ENCODE peak calls at places on chromosomes 16 and 17, in six cellular contexts. A is Peyer's patch, V is HCT116, P is IMR-90, Y is tibial nerve, K is right lobe of liver. C is an unnamed sample.

GRCh38 chr17:73571524-73572130 is 72.6 kb downstream of the SDK2 start:
- DNase-seq in A (no peak), V (no peak), P (no peak), Y (no peak), K (no peak), C (no peak)

GRCh38 chr16:46573834-46574159 is 47.4 kb downstream of the SHCBP1 start:
- DNase-seq in A (no peak), V (no peak), P (no peak), Y (no peak), K (no peak), C (no peak)

GRCh38 chr17:27978689-27979175 is 63.7 kb upstream of the NLK start:
- DNase-seq in A (no peak), V (no peak), P (peak), Y (no peak), K (no peak), C (no peak)

GRCh38 chr16:74727903-74728302 is 27.2 kb upstream of the MLKL start:
- DNase-seq in A (no peak), V (no peak), P (no peak), Y (no peak), K (no peak), C (no peak)

GRCh38 chr17:74340470-74341023 is 14.5 kb downstream of the KIF19 start:
- DNase-seq in A (no peak), V (no peak), P (no peak), Y (no peak), K (no peak), C (no peak)

GRCh38 chr16:8611886-8612595 is 9.5 kb upstream of the METTL22 start:
- DNase-seq in A (no peak), V (no peak), P (peak), Y (no peak), K (no peak), C (no peak)

GRCh38 chr17:34382586-34383224 is 19.7 kb upstream of the CCL1 start:
- DNase-seq in A (no peak), V (no peak), P (no peak), Y (no peak), K (no peak), C (no peak)

GRCh38 chr16:15593235-15593634 is 49.7 kb downstream of the MARF1 start:
- DNase-seq in A (no peak), V (no peak), P (no peak), Y (no peak), K (no peak), C (no peak)

GRCh38 chr17:57084361-57084801 is 665 bp upstream of the AKAP1 start:
- DNase-seq in A (no peak), V (no peak), P (peak), Y (no peak), K (no peak), C (no peak)

GRCh38 chr17:7025240-7025639 is 2.4 kb downstream of the BCL6B start:
- DNase-seq in A (no peak), V (no peak), P (no peak), Y (no peak), K (no peak), C (no peak)

GRCh38 chr17:7029096-7029495 is 6.2 kb downstream of the BCL6B start:
- DNase-seq in A (no peak), V (no peak), P (no peak), Y (no peak), K (no peak), C (no peak)

GRCh38 chr17:7026471-7027115 is 3.7 kb downstream of the BCL6B start:
- DNase-seq in A (no peak), V (no peak), P (no peak), Y (no peak), K (no peak), C (no peak)

GRCh38 chr17:7029659-7030058 is 6.2 kb upstream of the SLC16A13 start:
- DNase-seq in A (no peak), V (no peak), P (no peak), Y (no peak), K (no peak), C (no peak)

DNA sequence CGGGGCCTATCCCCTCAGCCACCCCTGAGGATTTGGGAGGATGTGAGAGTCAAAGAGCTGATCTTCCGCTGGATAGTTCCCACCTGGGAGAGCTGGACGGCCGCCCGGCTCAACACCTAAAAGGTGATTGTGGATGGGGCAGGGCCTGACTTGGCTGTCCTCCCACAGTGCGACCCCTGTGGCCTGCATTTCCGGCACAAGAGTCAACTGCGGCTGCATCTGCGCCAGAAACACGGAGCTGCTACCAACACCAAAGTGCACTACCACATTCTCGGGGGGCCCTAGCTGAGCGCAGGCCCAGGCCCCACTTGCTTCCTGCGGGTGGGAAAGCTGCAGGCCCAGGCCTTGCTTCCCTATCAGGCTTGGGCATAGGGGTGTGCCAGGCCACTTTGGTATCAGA is 4.5 kb downstream of the BCL6B start:
- DNase-seq in A (no peak), V (no peak), P (no peak), Y (no peak), K (no peak), C (no peak)
- TF ChIP-seq POLR2A in A (no peak), V (no peak), P (no peak), Y (no peak), K (no peak), C (no peak)

DNA sequence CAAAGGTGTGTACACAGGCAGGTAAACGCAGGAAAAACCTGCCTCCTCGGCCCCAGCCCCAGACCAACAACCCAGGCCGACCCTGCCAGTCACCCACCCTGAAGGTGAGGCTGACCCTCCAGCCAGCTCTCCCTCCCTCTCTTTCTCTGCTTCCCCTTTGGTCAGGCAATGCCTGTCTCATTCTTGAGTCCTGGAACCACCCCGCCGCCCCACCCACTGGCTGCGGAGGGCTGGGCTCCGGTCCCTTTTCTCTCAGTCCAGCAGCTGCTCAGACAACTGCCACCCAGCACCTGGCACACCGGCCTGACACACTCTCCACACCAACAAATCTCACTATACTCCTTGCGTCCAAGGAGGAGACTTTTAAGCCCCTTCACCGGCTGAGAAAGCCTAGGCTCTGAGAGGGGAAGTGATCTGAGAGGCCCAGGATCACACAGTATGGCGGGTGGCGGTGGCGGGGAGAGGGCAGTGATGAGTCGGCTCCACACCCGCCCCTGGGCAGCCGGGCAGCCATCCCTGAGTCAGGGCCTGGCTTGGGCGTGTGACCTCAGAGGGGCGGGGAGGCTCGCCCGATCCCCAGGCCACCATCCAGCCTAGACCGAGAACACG is 687 bp downstream of the FLII start:
- DNase-seq in A (peak), V (no peak), P (peak), Y (peak), K (peak), C (peak)
- TF ChIP-seq POLR2A in A (peak), V (no peak), P (no peak), Y (no peak), K (no peak), C (peak)

DNA sequence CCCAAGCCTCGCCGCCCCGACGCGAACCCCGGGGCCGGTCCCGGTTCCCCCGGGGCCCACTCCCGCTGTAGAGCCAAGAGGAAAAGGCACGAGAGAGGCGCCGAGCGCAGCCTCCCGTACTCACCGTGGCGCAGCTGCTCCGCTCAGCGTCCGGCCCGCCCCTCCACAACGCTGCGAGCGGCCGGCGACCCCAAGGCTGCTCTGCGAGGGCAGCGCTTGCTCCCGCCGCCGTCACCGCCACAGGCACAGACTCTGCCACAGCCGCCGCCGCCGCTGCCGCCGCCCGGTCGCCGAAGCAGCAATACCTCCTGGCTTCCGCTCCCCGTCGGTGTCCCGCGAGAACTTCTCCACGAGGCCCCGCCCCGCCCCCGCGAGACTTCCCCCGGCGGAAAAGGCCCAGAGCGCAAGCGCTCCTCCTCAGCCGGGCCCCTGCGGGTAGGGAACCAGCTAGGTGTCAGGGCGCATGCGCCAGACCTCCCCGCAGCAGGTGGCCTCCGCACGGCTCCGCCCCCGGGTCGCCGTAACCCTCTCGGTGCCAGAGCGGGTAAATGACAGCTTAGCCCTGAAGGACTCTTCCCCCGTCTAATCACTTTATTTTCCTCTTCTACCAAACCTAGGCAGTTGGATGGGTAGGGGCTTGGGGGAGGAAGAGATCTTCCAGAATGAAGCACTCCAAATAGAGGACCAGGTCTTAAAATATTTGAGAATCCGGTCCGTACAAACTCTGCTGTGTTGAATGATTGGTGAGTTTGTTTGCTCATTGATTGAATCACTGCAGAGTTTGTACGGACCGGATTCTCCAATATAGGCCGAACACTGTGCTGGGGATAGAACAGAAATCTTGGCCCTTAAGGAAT is at the start of gene GRB2:
- DNase-seq in A (peak), V (peak), P (peak), Y (peak), K (peak), C (peak)
- TF ChIP-seq POLR2A in A (peak), V (peak), P (peak), Y (peak), K (peak), C (peak)

GRCh38 chr17:29376667-29377268 is 13.4 kb upstream of the TAOK1 start:
- DNase-seq in A (no peak), V (no peak), P (peak), Y (no peak), K (no peak), C (peak)

GRCh38 chr17:29384901-29385300 is 5.3 kb upstream of the TAOK1 start:
- DNase-seq in A (no peak), V (no peak), P (no peak), Y (no peak), K (no peak), C (peak)

GRCh38 chr17:29383687-29384086 is 6.5 kb upstream of the TAOK1 start:
- DNase-seq in A (no peak), V (no peak), P (peak), Y (no peak), K (no peak), C (peak)

GRCh38 chr17:29378495-29378894 is 11.7 kb upstream of the TAOK1 start:
- DNase-seq in A (no peak), V (no peak), P (no peak), Y (no peak), K (no peak), C (no peak)

GRCh38 chr17:29379084-29379811 is 10.9 kb upstream of the TAOK1 start:
- DNase-seq in A (no peak), V (no peak), P (no peak), Y (no peak), K (no peak), C (no peak)
- TF ChIP-seq POLR2A in A (no peak), V (no peak), P (no peak), Y (no peak), K (no peak), C (no peak)

DNA sequence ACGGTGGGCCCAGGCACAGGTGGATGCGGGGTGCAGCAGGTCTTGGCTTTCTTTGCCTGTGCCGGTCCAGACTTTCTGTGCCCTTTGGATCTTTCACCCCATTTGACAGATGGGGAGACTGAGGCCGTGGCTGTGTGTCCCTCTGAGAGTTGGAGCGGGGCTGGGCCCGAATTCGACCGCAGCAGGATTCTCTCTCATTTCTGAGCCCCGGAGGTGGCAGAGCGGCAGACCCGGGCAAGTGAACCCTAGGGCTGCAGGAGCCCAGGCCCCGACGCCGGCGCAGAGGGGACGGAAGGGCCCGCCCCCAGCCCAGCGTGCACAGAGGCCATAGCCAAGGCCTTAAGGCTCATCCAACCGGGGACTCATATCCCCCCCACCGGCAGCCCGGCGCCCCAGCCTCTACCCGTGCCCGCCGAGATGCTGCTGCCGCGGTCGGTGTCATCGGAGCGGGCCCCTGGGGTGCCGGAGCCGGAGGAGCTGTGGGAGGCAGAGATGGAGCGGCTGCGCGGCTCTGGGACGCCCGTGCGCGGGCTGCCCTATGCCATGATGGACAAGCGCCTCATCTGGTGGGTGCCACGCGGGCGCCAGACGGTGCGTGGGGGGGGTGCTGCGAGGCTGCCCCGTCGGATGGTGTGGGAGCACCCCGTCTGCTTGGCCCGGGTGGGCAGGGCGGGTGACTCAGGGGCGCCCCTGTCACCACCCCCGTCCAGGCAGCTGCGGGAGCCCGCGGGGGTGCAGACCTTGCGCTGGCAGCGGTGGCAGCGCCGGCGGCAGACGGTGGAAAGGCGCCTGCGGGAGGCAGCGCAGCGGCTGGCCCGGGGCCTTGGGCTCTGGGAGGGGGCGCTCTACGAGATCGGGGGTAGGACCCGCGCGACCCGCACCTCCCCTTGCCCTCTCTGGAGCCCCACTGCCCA is 858 bp downstream of the TMC8 start:
- DNase-seq in A (peak), V (no peak), P (no peak), Y (no peak), K (no peak), C (no peak)
- TF ChIP-seq POLR2A in A (no peak), V (no peak), P (no peak), Y (no peak), K (no peak), C (no peak)

DNA sequence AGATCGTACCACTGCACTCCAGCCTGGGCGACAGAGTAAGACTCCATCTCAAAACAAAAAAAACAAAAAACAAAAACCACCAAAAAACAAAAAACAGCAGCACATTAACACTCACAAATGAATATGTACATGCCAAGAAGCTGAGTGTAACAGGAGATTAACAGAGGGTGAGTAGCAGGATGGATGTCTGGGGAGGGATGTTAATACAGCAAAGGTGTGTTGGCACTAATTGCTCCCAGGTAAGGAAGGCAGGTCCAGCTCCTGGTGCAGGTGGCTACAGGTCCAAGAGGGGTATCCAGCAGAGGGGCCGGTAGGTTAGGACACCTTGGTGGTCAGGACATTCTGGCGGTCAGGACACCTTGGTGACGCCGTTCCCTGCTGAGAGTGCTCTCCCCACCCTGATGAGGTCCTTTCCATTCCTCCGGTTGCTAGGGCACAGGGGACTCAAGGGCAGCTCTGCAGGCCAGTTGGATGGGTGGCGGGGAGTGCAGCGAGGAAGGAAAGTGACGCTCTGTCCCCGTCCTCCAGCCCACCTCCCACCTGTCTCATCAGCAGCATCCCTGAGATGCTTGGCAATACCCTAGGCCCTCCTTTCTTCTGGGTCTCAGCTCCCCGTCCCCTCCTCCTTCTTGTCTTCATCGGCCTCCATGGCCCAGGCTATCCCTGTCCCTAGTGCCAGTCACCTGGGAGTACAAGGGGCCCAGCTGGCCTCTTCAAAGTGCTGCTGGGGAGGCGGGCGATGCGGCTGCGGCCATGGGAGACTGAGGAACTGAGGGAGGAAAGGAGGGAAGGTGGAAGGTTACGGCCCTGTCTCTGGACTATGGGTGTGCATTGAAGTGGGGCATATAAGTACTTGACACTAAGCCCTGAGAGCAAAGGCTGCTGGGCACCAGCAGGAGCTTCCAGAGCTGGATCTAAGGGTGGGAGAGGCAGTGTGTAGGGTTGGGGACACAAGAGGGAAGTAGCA is 10.7 kb upstream of the GFAP start:
- DNase-seq in A (peak), V (no peak), P (no peak), Y (no peak), K (no peak), C (no peak)
- TF ChIP-seq POLR2A in A (no peak), V (no peak), P (no peak), Y (no peak), K (no peak), C (no peak)

GRCh38 chr17:80262291-80262690 is 1.6 kb downstream of the RNF213 start:
- DNase-seq in A (no peak), V (no peak), P (no peak), Y (no peak), K (no peak), C (no peak)

GRCh38 chr17:80259642-80260535 is 763 bp upstream of the RNF213 start:
- DNase-seq in A (peak), V (no peak), P (peak), Y (peak), K (peak), C (peak)

GRCh38 chr17:80261159-80261894 is 675 bp downstream of the RNF213 start:
- DNase-seq in A (peak), V (no peak), P (peak), Y (peak), K (peak), C (peak)

GRCh38 chr17:80261895-80262279 is 1.2 kb downstream of the RNF213 start:
- DNase-seq in A (no peak), V (no peak), P (no peak), Y (no peak), K (no peak), C (no peak)

GRCh38 chr17:80260791-80261158 is at the start of gene RNF213:
- DNase-seq in A (peak), V (no peak), P (no peak), Y (no peak), K (peak), C (peak)
- TF ChIP-seq POLR2A in A (peak), V (peak), P (peak), Y (peak), K (peak), C (peak)

GRCh38 chr16:2046125-2046888 is 1.3 kb downstream of the NTHL1 start:
- DNase-seq in A (no peak), V (no peak), P (no peak), Y (no peak), K (no peak), C (no peak)

GRCh38 chr16:2044541-2044940 is 3.1 kb downstream of the NTHL1 start:
- DNase-seq in A (no peak), V (no peak), P (no peak), Y (no peak), K (peak), C (no peak)

GRCh38 chr16:2046889-2047329 is 725 bp downstream of the NTHL1 start:
- DNase-seq in A (no peak), V (no peak), P (no peak), Y (no peak), K (no peak), C (no peak)

GRCh38 chr16:2048116-2048543 is 345 bp downstream of the TSC2 start:
- DNase-seq in A (no peak), V (no peak), P (no peak), Y (no peak), K (no peak), C (no peak)

DNA sequence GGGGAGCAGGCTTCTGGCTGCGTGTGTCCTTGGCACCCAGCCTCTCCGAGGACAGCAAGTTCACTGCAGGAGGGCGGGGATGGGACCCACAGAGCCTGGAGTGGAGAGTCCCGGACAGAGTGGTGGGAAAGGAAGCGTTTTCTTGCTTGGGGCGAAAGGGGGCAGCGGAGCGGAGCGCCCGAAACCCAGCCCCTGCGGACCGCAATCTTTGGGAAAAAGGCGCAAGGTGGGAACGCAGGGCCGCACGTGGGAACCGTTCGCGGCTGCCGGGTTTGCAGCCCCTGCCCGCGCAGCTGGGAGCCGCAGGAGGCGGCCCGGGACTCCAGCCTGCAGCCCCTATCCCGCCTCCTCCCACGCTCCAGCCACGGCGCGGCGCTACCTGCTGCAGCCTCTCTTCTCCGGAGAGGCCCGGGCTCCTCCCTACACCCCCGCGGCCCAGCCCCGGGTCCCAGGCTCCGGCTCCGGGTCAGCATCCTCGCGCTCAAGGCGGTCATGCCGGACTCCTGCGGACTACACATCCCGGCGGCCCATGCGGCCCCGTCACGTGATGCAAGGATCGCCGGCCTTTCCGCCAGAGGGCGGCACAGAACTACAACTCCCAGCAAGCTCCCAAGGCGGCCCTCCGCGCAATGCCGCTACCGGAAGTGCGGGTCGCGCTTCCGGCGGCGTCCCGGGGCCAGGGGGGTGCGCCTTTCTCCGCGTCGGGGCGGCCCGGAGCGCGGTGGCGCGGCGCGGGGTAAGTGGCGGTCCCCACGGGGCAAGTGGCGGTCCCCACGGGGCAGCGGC is at the start of the genes NTHL1 and TSC2:
- DNase-seq in A (peak), V (peak), P (peak), Y (peak), K (peak), C (peak)
- TF ChIP-seq POLR2A in A (no peak), V (peak), P (no peak), Y (peak), K (no peak), C (peak)

C was measured in H54.